ENCODE peak calls at places on chromosome 9, in six cellular contexts. One of them, this sample, is unnamed.

GRCh38 chr9:127307802-127308201 is 43.2 kb downstream of the GARNL3 start:
- DNase-seq in AG04450: no peak
- DNase-seq in fibroblast of villous mesenchyme: no peak
- DNase-seq in mesothelial cell of epicardium: no peak
- DNase-seq in HL-60: no peak
- DNase-seq in cardiac muscle cell: no peak
- DNase-seq in this sample: no peak

GRCh38 chr9:129996161-129996849 is 46.7 kb downstream of the FNBP1 start:
- DNase-seq in AG04450: no peak
- DNase-seq in HL-60: peak; percentile 45
- DNase-seq in fibroblast of villous mesenchyme: peak; percentile 60
- DNase-seq in mesothelial cell of epicardium: no peak
- DNase-seq in cardiac muscle cell: peak; percentile 31
- DNase-seq in this sample: peak; percentile 47

GRCh38 chr9:121756477-121757285 is 105.2 kb downstream of the DAB2IP start:
- DNase-seq in HL-60: no peak
- DNase-seq in fibroblast of villous mesenchyme: no peak
- DNase-seq in cardiac muscle cell: no peak
- DNase-seq in AG04450: no peak
- DNase-seq in mesothelial cell of epicardium: no peak
- DNase-seq in this sample: no peak

GRCh38 chr9:125409217-125409636 is 147.6 kb downstream of the GAPVD1 start:
- DNase-seq in mesothelial cell of epicardium: no peak
- DNase-seq in fibroblast of villous mesenchyme: no peak
- DNase-seq in AG04450: no peak
- DNase-seq in HL-60: no peak
- DNase-seq in cardiac muscle cell: no peak
- DNase-seq in this sample: no peak

GRCh38 chr9:38017149-38017884 is 51.7 kb downstream of the SHB start:
- DNase-seq in cardiac muscle cell: peak; percentile 59
- DNase-seq in HL-60: no peak
- DNase-seq in mesothelial cell of epicardium: no peak
- DNase-seq in AG04450: no peak
- DNase-seq in fibroblast of villous mesenchyme: no peak
- DNase-seq in this sample: no peak

GRCh38 chr9:70003786-70004185 is 39.9 kb upstream of the MAMDC2 start:
- DNase-seq in mesothelial cell of epicardium: no peak
- DNase-seq in cardiac muscle cell: peak; percentile 12
- DNase-seq in HL-60: no peak
- DNase-seq in AG04450: no peak
- DNase-seq in fibroblast of villous mesenchyme: peak; percentile 46
- DNase-seq in this sample: no peak

GRCh38 chr9:116737137-116737546 is 50.0 kb downstream of the TRIM32 start:
- DNase-seq in mesothelial cell of epicardium: peak; percentile 93
- DNase-seq in HL-60: peak; percentile 38
- DNase-seq in AG04450: peak; percentile 47
- DNase-seq in cardiac muscle cell: peak; percentile 81
- DNase-seq in fibroblast of villous mesenchyme: peak; percentile 73
- DNase-seq in this sample: peak; percentile 48

GRCh38 chr9:127926961-127927456 is 3.6 kb downstream of the PIP5KL1 start:
- DNase-seq in AG04450: no peak
- DNase-seq in fibroblast of villous mesenchyme: no peak
- DNase-seq in cardiac muscle cell: no peak
- DNase-seq in mesothelial cell of epicardium: no peak
- DNase-seq in HL-60: no peak
- DNase-seq in this sample: no peak

GRCh38 chr9:71806916-71807315 is 38.6 kb upstream of the CEMIP2 start:
- DNase-seq in mesothelial cell of epicardium: no peak
- DNase-seq in fibroblast of villous mesenchyme: peak; percentile 72
- DNase-seq in AG04450: peak; percentile 23
- DNase-seq in cardiac muscle cell: peak; percentile 85
- DNase-seq in HL-60: peak; percentile 33
- DNase-seq in this sample: peak; percentile 55

GRCh38 chr9:24342457-24342856 is 203.2 kb downstream of the IZUMO3 start:
- DNase-seq in HL-60: no peak
- DNase-seq in mesothelial cell of epicardium: no peak
- DNase-seq in fibroblast of villous mesenchyme: no peak
- DNase-seq in cardiac muscle cell: no peak
- DNase-seq in AG04450: no peak
- DNase-seq in this sample: no peak

GRCh38 chr9:114507726-114508125 is 2.5 kb upstream of the WHRN start:
- DNase-seq in fibroblast of villous mesenchyme: no peak
- DNase-seq in AG04450: no peak
- DNase-seq in mesothelial cell of epicardium: no peak
- DNase-seq in cardiac muscle cell: peak; percentile 41
- DNase-seq in HL-60: no peak
- DNase-seq in this sample: no peak

GRCh38 chr9:124450931-124451661 is 845 bp downstream of the ADGRD2 start:
- DNase-seq in mesothelial cell of epicardium: no peak
- DNase-seq in fibroblast of villous mesenchyme: no peak
- DNase-seq in AG04450: no peak
- DNase-seq in HL-60: no peak
- DNase-seq in cardiac muscle cell: no peak
- DNase-seq in this sample: no peak

GRCh38 chr9:83441390-83441789 is 96.8 kb downstream of the FRMD3 start:
- DNase-seq in mesothelial cell of epicardium: no peak
- DNase-seq in HL-60: no peak
- DNase-seq in AG04450: no peak
- DNase-seq in cardiac muscle cell: no peak
- DNase-seq in fibroblast of villous mesenchyme: peak; percentile 31
- DNase-seq in this sample: no peak

GRCh38 chr9:116101516-116101915 is 52.1 kb upstream of the PAPPA start:
- DNase-seq in mesothelial cell of epicardium: no peak
- DNase-seq in cardiac muscle cell: peak; percentile 83
- DNase-seq in fibroblast of villous mesenchyme: peak; percentile 95
- DNase-seq in HL-60: no peak
- DNase-seq in AG04450: no peak
- DNase-seq in this sample: no peak

GRCh38 chr9:126366366-126367011 is 39.9 kb downstream of the MVB12B start:
- DNase-seq in fibroblast of villous mesenchyme: no peak
- DNase-seq in AG04450: no peak
- DNase-seq in mesothelial cell of epicardium: no peak
- DNase-seq in cardiac muscle cell: no peak
- DNase-seq in HL-60: no peak
- DNase-seq in this sample: no peak

GRCh38 chr9:114696814-114697544 is 15.0 kb upstream of the TEX48 start:
- DNase-seq in HL-60: no peak
- DNase-seq in mesothelial cell of epicardium: no peak
- DNase-seq in fibroblast of villous mesenchyme: no peak
- DNase-seq in AG04450: no peak
- DNase-seq in cardiac muscle cell: no peak
- DNase-seq in this sample: no peak

GRCh38 chr9:81693639-81694378 is 4.5 kb upstream of the TLE1 start:
- DNase-seq in fibroblast of villous mesenchyme: peak; percentile 20
- DNase-seq in HL-60: no peak
- DNase-seq in cardiac muscle cell: no peak
- DNase-seq in mesothelial cell of epicardium: no peak
- DNase-seq in AG04450: no peak
- DNase-seq in this sample: no peak

GRCh38 chr9:2411459-2412215 is 209.9 kb upstream of the VLDLR start:
- DNase-seq in mesothelial cell of epicardium: no peak
- DNase-seq in AG04450: no peak
- DNase-seq in cardiac muscle cell: peak; percentile 40
- DNase-seq in HL-60: no peak
- DNase-seq in fibroblast of villous mesenchyme: peak; percentile 47
- DNase-seq in this sample: no peak

GRCh38 chr9:18056993-18057369 is 417.0 kb upstream of the ADAMTSL1 start:
- DNase-seq in HL-60: no peak
- DNase-seq in fibroblast of villous mesenchyme: no peak
- DNase-seq in cardiac muscle cell: no peak
- DNase-seq in AG04450: no peak
- DNase-seq in mesothelial cell of epicardium: no peak
- DNase-seq in this sample: no peak

GRCh38 chr9:128316421-128316820 is 5.8 kb downstream of the TRUB2 start:
- DNase-seq in fibroblast of villous mesenchyme: no peak
- DNase-seq in HL-60: no peak
- DNase-seq in mesothelial cell of epicardium: no peak
- DNase-seq in cardiac muscle cell: no peak
- DNase-seq in AG04450: no peak
- DNase-seq in this sample: no peak

GRCh38 chr9:3342159-3342777 is 183.5 kb downstream of the RFX3 start:
- DNase-seq in AG04450: no peak
- DNase-seq in mesothelial cell of epicardium: no peak
- DNase-seq in HL-60: no peak
- DNase-seq in fibroblast of villous mesenchyme: peak; percentile 82
- DNase-seq in cardiac muscle cell: peak; percentile 83
- DNase-seq in this sample: no peak

GRCh38 chr9:29213374-29214161 is 1640.3 kb upstream of the C9orf72 start:
- DNase-seq in HL-60: no peak
- DNase-seq in AG04450: no peak
- DNase-seq in cardiac muscle cell: no peak
- DNase-seq in mesothelial cell of epicardium: peak; percentile 49
- DNase-seq in fibroblast of villous mesenchyme: no peak
- DNase-seq in this sample: no peak

GRCh38 chr9:70901013-70901412 is 220.4 kb downstream of the TRPM3 start:
- DNase-seq in AG04450: no peak
- DNase-seq in fibroblast of villous mesenchyme: no peak
- DNase-seq in mesothelial cell of epicardium: no peak
- DNase-seq in cardiac muscle cell: no peak
- DNase-seq in HL-60: no peak
- DNase-seq in this sample: no peak

GRCh38 chr9:87122947-87123685 is 175.8 kb upstream of the GAS1 start:
- DNase-seq in mesothelial cell of epicardium: no peak
- DNase-seq in fibroblast of villous mesenchyme: peak; percentile 75
- DNase-seq in cardiac muscle cell: peak; percentile 88
- DNase-seq in HL-60: no peak
- DNase-seq in AG04450: no peak
- DNase-seq in this sample: no peak

GRCh38 chr9:128244443-128245226 is 31.2 kb downstream of the GOLGA2 start:
- DNase-seq in fibroblast of villous mesenchyme: peak; percentile 96
- DNase-seq in cardiac muscle cell: peak; percentile 95
- DNase-seq in mesothelial cell of epicardium: peak; percentile 68
- DNase-seq in HL-60: peak; percentile 89
- DNase-seq in AG04450: peak; percentile 83
- DNase-seq in this sample: no peak

GRCh38 chr9:75788006-75788634 is 102.4 kb upstream of the PCSK5 start:
- DNase-seq in AG04450: no peak
- DNase-seq in fibroblast of villous mesenchyme: peak; percentile 20
- DNase-seq in cardiac muscle cell: peak; percentile 0
- DNase-seq in HL-60: no peak
- DNase-seq in mesothelial cell of epicardium: no peak
- DNase-seq in this sample: no peak

GRCh38 chr9:26954050-26954508 is 2.1 kb upstream of the IFT74 start:
- DNase-seq in AG04450: no peak
- DNase-seq in fibroblast of villous mesenchyme: no peak
- DNase-seq in mesothelial cell of epicardium: no peak
- DNase-seq in HL-60: no peak
- DNase-seq in cardiac muscle cell: peak; percentile 15
- DNase-seq in this sample: no peak

GRCh38 chr9:124202447-124202971 is 55.2 kb upstream of the NEK6 start:
- DNase-seq in mesothelial cell of epicardium: no peak
- DNase-seq in AG04450: no peak
- DNase-seq in fibroblast of villous mesenchyme: no peak
- DNase-seq in HL-60: peak; percentile 86
- DNase-seq in cardiac muscle cell: peak; percentile 43
- DNase-seq in this sample: peak; percentile 95

DNA sequence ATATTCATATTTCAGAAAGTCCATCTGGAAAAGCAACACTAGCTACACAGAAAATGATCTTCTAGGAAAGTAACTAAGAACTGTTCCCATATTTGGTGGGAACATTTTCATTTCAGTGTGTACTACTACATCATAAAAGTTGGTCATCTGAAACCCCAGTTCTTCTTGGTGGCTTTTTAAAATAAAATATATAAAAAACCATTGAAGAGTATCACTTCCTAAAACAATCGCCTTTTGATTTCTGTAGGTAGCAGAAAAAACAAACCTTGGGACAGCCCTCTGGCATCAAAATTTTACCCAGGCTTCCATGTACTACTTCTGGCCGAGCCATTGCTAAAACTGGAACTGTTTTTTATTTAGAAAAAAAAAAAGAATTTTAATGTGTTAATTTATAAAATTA is 158.5 kb downstream of the MLLT3 start:
- DNase-seq in HL-60: no peak
- DNase-seq in mesothelial cell of epicardium: no peak
- DNase-seq in AG04450: no peak
- DNase-seq in cardiac muscle cell: no peak
- DNase-seq in fibroblast of villous mesenchyme: no peak
- DNase-seq in this sample: no peak
- TF ChIP-seq CTCF in HL-60: no peak
- TF ChIP-seq CTCF in mesothelial cell of epicardium: no peak
- TF ChIP-seq CTCF in AG04450: no peak
- TF ChIP-seq CTCF in cardiac muscle cell: no peak
- TF ChIP-seq CTCF in fibroblast of villous mesenchyme: no peak
- TF ChIP-seq CTCF in this sample: no peak

GRCh38 chr9:113409883-113410206 is 630 bp downstream of the POLE3 start:
- DNase-seq in HL-60: no peak
- DNase-seq in cardiac muscle cell: no peak
- DNase-seq in fibroblast of villous mesenchyme: no peak
- DNase-seq in AG04450: no peak
- DNase-seq in mesothelial cell of epicardium: no peak
- DNase-seq in this sample: no peak

GRCh38 chr9:113409481-113409880 is 994 bp downstream of the POLE3 start:
- DNase-seq in HL-60: no peak
- DNase-seq in fibroblast of villous mesenchyme: no peak
- DNase-seq in cardiac muscle cell: no peak
- DNase-seq in mesothelial cell of epicardium: no peak
- DNase-seq in AG04450: no peak
- DNase-seq in this sample: no peak

GRCh38 chr9:113416149-113416726 is 5.7 kb downstream of the C9orf43 start:
- DNase-seq in AG04450: no peak
- DNase-seq in cardiac muscle cell: no peak
- DNase-seq in HL-60: no peak
- DNase-seq in mesothelial cell of epicardium: no peak
- DNase-seq in fibroblast of villous mesenchyme: no peak
- DNase-seq in this sample: no peak

GRCh38 chr9:113410207-113411158 is at the start of the genes C9orf43 and POLE3:
- DNase-seq in mesothelial cell of epicardium: peak; percentile 92
- DNase-seq in fibroblast of villous mesenchyme: peak; percentile 97
- DNase-seq in HL-60: peak; percentile 96
- DNase-seq in AG04450: peak; percentile 86
- DNase-seq in cardiac muscle cell: peak; percentile 98
- DNase-seq in this sample: peak; percentile 92
- TF ChIP-seq CTCF in mesothelial cell of epicardium: no peak
- TF ChIP-seq CTCF in fibroblast of villous mesenchyme: no peak
- TF ChIP-seq CTCF in HL-60: no peak
- TF ChIP-seq CTCF in AG04450: no peak
- TF ChIP-seq CTCF in cardiac muscle cell: no peak
- TF ChIP-seq CTCF in this sample: no peak

DNA sequence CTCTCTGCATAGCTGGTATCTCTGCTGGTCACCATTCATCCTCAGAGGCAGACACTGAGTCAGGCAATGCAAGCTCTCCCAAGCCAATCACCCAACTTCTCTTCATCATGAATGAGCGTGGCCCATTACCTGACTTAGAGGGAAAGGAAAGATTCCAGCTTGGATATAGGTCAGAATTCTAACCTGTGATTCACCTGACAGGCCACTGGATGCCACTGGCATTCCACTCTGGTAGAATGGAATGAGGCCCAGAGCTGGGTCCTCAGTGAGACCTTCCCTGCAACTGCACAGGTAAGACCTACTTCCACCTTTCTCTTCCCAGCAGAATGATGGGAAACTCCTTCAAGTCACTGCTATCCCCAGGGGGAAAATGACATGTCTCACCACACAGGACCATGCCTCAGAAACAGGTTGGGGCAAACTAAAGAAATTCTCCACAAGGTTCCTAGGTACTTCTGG is 62.1 kb downstream of the SUSD1 start:
- DNase-seq in fibroblast of villous mesenchyme: peak; percentile 7
- DNase-seq in HL-60: no peak
- DNase-seq in cardiac muscle cell: peak; percentile 26
- DNase-seq in mesothelial cell of epicardium: no peak
- DNase-seq in AG04450: no peak
- DNase-seq in this sample: no peak
- TF ChIP-seq CTCF in fibroblast of villous mesenchyme: peak; percentile 29
- TF ChIP-seq CTCF in HL-60: no peak
- TF ChIP-seq CTCF in cardiac muscle cell: peak; percentile 37
- TF ChIP-seq CTCF in mesothelial cell of epicardium: no peak
- TF ChIP-seq CTCF in AG04450: peak; percentile 34
- TF ChIP-seq CTCF in this sample: peak; percentile 12

GRCh38 chr9:15942806-15943424 is 390.1 kb downstream of the CCDC171 start:
- DNase-seq in HL-60: no peak
- DNase-seq in AG04450: no peak
- DNase-seq in fibroblast of villous mesenchyme: peak; percentile 3
- DNase-seq in mesothelial cell of epicardium: no peak
- DNase-seq in cardiac muscle cell: peak; percentile 12
- DNase-seq in this sample: no peak
- TF ChIP-seq CTCF in HL-60: no peak
- TF ChIP-seq CTCF in AG04450: no peak
- TF ChIP-seq CTCF in fibroblast of villous mesenchyme: no peak
- TF ChIP-seq CTCF in mesothelial cell of epicardium: no peak
- TF ChIP-seq CTCF in cardiac muscle cell: no peak
- TF ChIP-seq CTCF in this sample: no peak